ENCODE peak calls at places on chromosomes 7 and 10, in six cellular contexts. G, I, H, S, R and X are unnamed samples. For H3K4me1, the result is how much of the 10 kb centered on the place peaks cover.

GRCh38 chr7:139691253-139691781 is 86.5 kb downstream of the HIPK2 start:
- DNase-seq in I (no peak), S (no peak), G (no peak), R (no peak), H (no peak), X (no peak)

GRCh38 chr7:137932881-137933269 is 69.0 kb downstream of the CREB3L2 start:
- DNase-seq in H (no peak), G (no peak), R (no peak), I (no peak), S (no peak), X (no peak)

GRCh38 chr7:77482015-77482414 is 55.1 kb upstream of the PTPN12 start:
- DNase-seq in R (no peak), S (peak), G (no peak), H (no peak), I (no peak), X (no peak)

GRCh38 chr7:47371733-47372368 is 210.1 kb downstream of the TNS3 start:
- DNase-seq in G (peak), S (peak), H (no peak), I (no peak), R (no peak), X (peak)

GRCh38 chr7:28065308-28065707 is 115.3 kb downstream of the JAZF1 start:
- DNase-seq in H (no peak), I (no peak), S (no peak), G (peak), R (no peak), X (no peak)

GRCh38 chr10:73263948-73264347 is 11.5 kb upstream of the MRPS16 start:
- DNase-seq in I (no peak), S (no peak), G (no peak), H (no peak), R (peak), X (no peak)

GRCh38 chr10:128210215-128211063 is 84.2 kb upstream of the MKI67 start:
- DNase-seq in G (peak), R (no peak), I (no peak), S (peak), H (peak), X (peak)

GRCh38 chr7:129122086-129122750 is 22.3 kb upstream of the TSPAN33 start:
- DNase-seq in G (no peak), S (no peak), H (no peak), R (no peak), I (no peak), X (no peak)

GRCh38 chr10:83165164-83165563 is 974.1 kb upstream of the GHITM start:
- DNase-seq in H (no peak), R (no peak), I (no peak), S (no peak), G (no peak), X (no peak)

GRCh38 chr7:106076537-106076936 is 35.6 kb downstream of the SYPL1 start:
- DNase-seq in R (no peak), S (no peak), H (no peak), G (no peak), I (no peak), X (no peak)

GRCh38 chr7:21945374-21946227 is at the start of gene CDCA7L:
- DNase-seq in S (peak), R (peak), H (peak), G (peak), I (no peak), X (peak)

DNA sequence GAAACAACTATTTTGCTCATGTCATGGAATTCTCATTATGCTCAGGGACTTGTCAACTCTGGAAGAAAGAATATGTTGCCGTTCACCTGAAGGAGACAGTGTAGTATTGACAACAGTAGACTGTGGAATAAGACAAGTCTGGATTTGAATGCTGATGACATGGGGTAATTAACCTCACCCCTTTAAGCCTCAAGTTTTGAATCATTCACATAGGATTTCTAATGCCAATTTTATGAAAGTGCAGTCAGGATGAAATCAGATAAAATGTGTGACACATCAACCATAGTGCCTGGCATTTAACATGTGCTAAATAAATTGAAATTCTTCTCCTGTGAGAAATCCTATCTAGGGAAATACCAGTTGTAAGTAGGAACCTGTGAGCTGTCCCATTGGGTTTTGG is 305.8 kb downstream of the KIF20B start:
- DNase-seq in S (no peak), R (no peak), G (no peak), H (no peak), I (no peak), X (no peak)
- H3K4me3 ChIP-seq in S (no peak), R (no peak), G (no peak), H (no peak), I (no peak), X (no peak)

DNA sequence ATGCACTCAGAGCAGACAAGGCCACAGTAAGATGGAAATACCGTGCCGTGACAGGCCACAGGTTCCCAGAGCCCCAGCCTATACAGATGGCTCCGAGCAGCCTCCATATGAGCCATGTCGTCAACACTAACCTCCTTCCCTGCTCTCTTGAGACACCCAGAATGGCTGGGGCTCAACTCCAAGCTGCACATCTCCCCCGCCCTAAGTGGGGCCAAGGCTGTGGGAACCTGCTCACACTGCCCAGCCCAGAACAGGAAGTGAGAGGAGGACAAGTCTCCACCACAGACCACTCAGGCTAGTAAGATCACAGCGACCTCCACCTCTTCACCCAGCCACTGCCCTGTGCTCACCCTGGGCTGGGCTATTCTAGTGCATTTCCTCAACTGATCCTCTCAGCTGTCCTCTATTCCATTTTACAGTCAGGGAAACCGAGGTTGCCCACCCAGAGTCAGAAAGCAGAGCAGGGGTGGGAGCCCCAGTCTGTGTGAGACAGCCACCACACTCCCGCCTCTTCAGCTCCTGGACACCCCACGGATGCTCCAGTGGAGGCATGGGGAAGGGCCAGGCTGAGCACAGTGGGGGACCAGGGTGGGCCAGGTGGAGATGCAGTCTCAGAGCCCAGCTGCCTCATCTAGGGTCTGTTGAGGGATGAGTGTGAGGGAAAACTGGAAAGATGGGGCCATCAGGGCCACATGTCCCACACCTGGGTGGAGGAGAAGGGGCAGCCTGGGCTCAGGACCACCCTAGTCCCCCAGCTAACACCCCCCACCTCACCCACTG is 11.6 kb downstream of the GRID1 start:
- DNase-seq in R (no peak), G (no peak), S (peak), H (no peak), I (no peak), X (peak)
- H3K27ac ChIP-seq in R (no peak), G (no peak), S (no peak), H (no peak), I (no peak), X (no peak)

DNA sequence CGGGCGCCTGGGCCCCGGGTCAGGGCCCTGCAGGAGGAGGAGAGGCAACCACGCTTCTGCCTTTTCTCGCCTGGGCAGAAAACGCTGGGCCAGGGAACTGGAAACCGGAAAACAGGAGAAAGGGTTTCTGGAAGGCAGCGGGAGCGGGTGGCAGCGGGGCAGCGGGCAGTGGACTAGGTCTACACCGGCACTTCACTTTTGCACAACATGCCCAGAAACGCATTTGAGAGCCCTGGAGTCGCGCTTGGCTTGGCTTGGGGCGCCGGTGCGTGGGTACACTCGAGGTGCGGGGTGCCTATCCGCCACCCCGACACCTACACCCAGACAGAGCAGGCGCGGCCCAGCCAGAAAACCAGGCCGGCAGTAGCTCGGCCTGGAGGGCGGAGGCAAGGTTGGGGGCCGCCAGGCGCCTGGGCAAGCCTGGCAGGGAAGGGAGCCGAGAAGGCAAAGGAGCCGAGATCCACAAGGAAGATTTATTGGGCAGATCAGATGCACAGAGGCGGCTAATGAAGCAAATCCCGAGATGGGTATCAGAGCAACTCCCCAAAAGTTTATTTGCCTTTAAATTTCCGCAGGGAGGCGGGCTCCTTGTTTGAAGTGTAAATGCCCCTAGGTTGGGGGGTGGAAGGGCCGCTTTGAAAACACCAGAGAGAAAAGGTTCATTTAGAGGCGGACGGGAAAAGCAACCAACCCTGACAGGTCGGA is 3.2 kb upstream of the PAX2 start:
- DNase-seq in I (no peak), H (no peak), R (no peak), G (no peak), S (peak), X (no peak)
- H3K4me1 ChIP-seq in I (under half), H (under half), R (under half), G (under half), S (under half), X (under half)

GRCh38 chr10:3470191-3470590 is 297.6 kb upstream of the PITRM1 start:
- DNase-seq in H (no peak), R (no peak), G (no peak), S (no peak), I (no peak), X (no peak)

GRCh38 chr10:3473271-3473670 is 300.7 kb upstream of the PITRM1 start:
- DNase-seq in S (no peak), R (no peak), H (no peak), G (no peak), I (no peak), X (no peak)

GRCh38 chr10:3472705-3473078 is 300.1 kb upstream of the PITRM1 start:
- DNase-seq in I (no peak), R (no peak), S (no peak), G (no peak), H (no peak), X (no peak)

GRCh38 chr10:3471497-3471896 is 298.9 kb upstream of the PITRM1 start:
- DNase-seq in G (no peak), I (no peak), R (no peak), H (no peak), S (no peak), X (no peak)

DNA sequence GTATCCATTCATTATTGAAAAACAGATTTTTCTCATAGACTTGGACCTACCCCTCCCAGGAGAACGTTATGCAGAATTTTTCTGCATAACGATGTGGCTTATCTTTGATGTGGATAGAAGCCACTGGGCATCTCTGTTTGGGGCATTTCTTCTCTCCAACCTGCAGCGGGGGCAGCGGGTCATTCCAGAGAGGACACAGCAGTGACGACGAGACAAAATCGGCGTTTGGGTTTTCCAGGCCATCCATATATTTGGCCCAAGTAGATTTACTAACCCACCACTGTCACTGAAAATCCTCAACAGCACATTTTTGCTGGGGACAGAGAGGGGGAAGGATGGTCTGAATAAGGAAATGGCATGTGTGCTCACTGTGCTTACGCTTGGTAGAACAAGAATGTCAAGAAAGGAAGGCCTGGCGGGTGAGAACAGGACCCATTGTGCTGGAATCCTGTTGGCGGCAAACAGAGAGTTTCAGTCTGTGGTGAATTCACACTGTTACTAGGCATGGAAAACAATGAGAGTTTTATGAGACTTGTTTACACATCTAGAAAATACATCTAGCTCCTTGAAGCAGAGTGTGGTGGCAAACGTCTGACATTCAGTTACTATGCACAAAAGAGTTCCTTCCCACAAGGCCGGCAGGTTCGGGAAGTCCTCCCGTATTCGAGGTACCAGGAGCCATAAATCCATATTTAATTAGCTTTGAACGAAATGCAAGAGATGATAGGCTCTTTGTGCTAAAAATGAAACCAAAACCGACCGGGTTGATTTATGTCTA is 299.5 kb upstream of the PITRM1 start:
- DNase-seq in R (no peak), S (no peak), H (no peak), G (no peak), I (no peak), X (no peak)
- H3K4me3 ChIP-seq in R (peak), S (peak), H (peak), G (peak), I (peak), X (no peak)

GRCh38 chr10:88489107-88489506 is 94.0 kb downstream of the RNLS start:
- DNase-seq in G (no peak), H (no peak), R (no peak), I (no peak), S (no peak), X (no peak)
- H3K27ac ChIP-seq in G (no peak), H (no peak), R (no peak), I (no peak), S (no peak), X (no peak)

DNA sequence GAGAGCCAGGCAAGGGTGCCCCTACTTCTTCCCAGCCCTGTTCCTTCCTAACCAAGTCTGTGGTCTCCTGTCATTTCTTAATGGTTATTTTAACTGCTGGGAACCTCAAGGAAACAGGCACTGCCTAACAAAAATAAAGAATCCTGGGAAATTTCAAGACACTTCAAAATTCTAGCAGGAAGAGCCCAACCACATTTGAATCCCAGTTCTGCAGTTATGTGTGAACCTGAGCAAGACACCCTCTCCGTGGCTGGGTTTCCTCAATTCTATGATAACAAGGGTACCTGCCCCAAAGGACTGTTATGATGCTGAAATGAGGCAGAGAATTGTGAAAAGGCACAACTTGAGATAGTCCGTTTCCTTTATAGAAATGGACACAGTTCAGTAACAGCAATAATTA is 36.2 kb upstream of the DUSP5 start:
- DNase-seq in I (no peak), R (no peak), G (no peak), H (no peak), S (no peak), X (no peak)
- H3K4me1 ChIP-seq in I (under half), R (half or more), G (under half), H (under half), S (under half), X (under half)

DNA sequence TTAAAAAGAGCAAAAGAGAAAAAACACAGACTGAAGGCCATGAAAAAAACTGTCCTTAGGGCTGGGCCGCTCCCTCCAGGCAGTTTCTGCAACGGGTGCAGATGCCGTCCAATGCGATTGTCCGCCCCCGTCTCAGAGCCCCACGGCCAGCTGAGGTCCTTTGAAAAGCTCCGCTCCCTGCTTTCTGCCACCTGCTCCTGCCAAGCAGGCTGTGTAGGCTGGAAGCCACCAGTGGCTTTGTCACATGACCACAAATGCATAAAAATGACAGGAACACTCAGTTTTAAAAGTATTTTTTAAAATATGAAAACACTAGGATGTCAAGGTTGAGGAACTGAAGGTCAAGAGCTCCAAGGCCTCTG is 71.7 kb downstream of the AMZ1 start:
- DNase-seq in I (no peak), S (no peak), G (no peak), R (no peak), H (no peak), X (peak)
- H3K4me3 ChIP-seq in I (no peak), S (no peak), G (no peak), R (no peak), H (no peak), X (no peak)

GRCh38 chr7:5423844-5424688 is 432 bp upstream of the TNRC18 start:
- DNase-seq in S (peak), H (no peak), I (peak), G (peak), R (peak), X (peak)
- H3K27ac ChIP-seq in S (peak), H (no peak), I (peak), G (peak), R (no peak), X (peak)

DNA sequence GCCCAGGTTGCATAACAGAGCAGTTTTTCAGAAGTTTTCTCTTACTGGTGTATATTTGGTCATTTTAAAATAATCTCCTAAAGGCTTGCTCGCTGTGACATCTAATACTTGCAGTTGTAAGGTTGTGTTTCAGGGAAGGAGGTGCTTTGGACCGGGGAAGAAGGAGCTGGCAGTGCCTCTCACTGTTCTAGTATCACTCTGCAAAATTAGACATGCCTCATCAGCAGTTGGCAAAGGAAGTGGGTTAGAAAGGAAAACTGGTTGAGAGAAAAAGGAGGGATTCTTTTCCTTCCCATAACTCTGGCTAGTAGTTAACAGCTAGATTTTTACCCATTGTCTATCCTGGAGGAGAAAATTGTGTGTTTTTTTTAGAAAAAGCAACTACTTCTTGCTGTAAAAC is 34.8 kb downstream of the CUL1 start:
- DNase-seq in G (no peak), R (no peak), S (no peak), H (no peak), I (no peak), X (no peak)
- H3K4me1 ChIP-seq in G (under half), R (under half), S (under half), H (under half), I (under half), X (under half)